ENCODE peak calls at places on chromosomes 1 and 21, in seven cellular contexts. M, I, H, S, K, G and B are unnamed samples.

GRCh38 chr1:218886472-218886871 is 287.2 kb upstream of the LYPLAL1 start:
- DNase-seq in M (peak), I (peak), H (peak), S (no peak), K (peak), G (no peak), B (no peak)

GRCh38 chr1:6270432-6270831 is 9.5 kb upstream of the GPR153 start:
- DNase-seq in M (no peak), I (no peak), H (no peak), S (no peak), K (no peak), G (no peak), B (no peak)

GRCh38 chr1:207823880-207824566 is 72.2 kb downstream of the CD46 start:
- DNase-seq in M (peak), I (peak), H (peak), S (peak), K (peak), G (peak), B (peak)

GRCh38 chr1:7255303-7256058 is 470.2 kb downstream of the CAMTA1 start:
- DNase-seq in M (no peak), I (no peak), H (no peak), S (no peak), K (peak), G (no peak), B (no peak)

GRCh38 chr1:209962856-209963255 is 24.8 kb downstream of the SYT14 start:
- DNase-seq in M (no peak), I (no peak), H (no peak), S (no peak), K (no peak), G (no peak), B (no peak)

GRCh38 chr21:39385299-39386145 is 36.6 kb upstream of the HMGN1 start:
- DNase-seq in M (peak), I (peak), H (peak), S (no peak), K (peak), G (peak), B (peak)

GRCh38 chr1:162091681-162092524 is 22.4 kb downstream of the NOS1AP start:
- DNase-seq in M (no peak), I (peak), H (no peak), S (no peak), K (peak), G (no peak), B (no peak)

GRCh38 chr1:90964444-90965035 is 57.3 kb downstream of the ZNF644 start:
- DNase-seq in M (no peak), I (peak), H (no peak), S (no peak), K (peak), G (peak), B (no peak)

GRCh38 chr1:150072959-150073358 is 5.4 kb downstream of the VPS45 start:
- DNase-seq in M (no peak), I (peak), H (no peak), S (no peak), K (peak), G (peak), B (no peak)

GRCh38 chr1:21932127-21932526 is 5.0 kb downstream of the HSPG2 start:
- DNase-seq in M (no peak), I (peak), H (no peak), S (no peak), K (peak), G (no peak), B (no peak)

GRCh38 chr1:193456883-193457282 is 270.5 kb upstream of the B3GALT2 start:
- DNase-seq in M (no peak), I (peak), H (no peak), S (no peak), K (no peak), G (no peak), B (no peak)

GRCh38 chr1:157455318-157455717 is 97.0 kb downstream of the FCRL5 start:
- DNase-seq in M (no peak), I (no peak), H (no peak), S (no peak), K (no peak), G (no peak), B (no peak)

GRCh38 chr1:30787856-30788495 is 30.4 kb upstream of the LAPTM5 start:
- DNase-seq in M (no peak), I (no peak), H (no peak), S (no peak), K (no peak), G (no peak), B (peak)